ENCODE peak calls at places on chromosomes 13 and 19, in four cellular contexts. One of them, this sample, is unnamed.

GRCh38 chr19:54148158-54148557 is 10.6 kb downstream of the CNOT3 start:
- DNase-seq in H1: no peak
- DNase-seq in GM12878: no peak
- DNase-seq in HepG2: no peak
- DNase-seq in this sample: no peak

GRCh38 chr19:56142087-56142787 is 1.1 kb downstream of the ZNF444 start:
- DNase-seq in HepG2: peak; percentile 97
- DNase-seq in GM12878: no peak
- DNase-seq in H1: no peak
- DNase-seq in this sample: no peak

GRCh38 chr13:109096101-109096500 is 466.7 kb downstream of the MYO16 start:
- DNase-seq in HepG2: no peak
- DNase-seq in H1: no peak
- DNase-seq in GM12878: no peak
- DNase-seq in this sample: no peak

GRCh38 chr19:18591735-18592385 is 3.3 kb downstream of the REX1BD start:
- DNase-seq in HepG2: no peak
- DNase-seq in GM12878: no peak
- DNase-seq in H1: no peak
- DNase-seq in this sample: no peak

GRCh38 chr19:42081584-42082258 is 5.8 kb downstream of the ZNF574 start:
- DNase-seq in H1: no peak
- DNase-seq in HepG2: peak; percentile 57
- DNase-seq in GM12878: no peak
- DNase-seq in this sample: no peak

GRCh38 chr13:78478183-78478582 is 125.2 kb downstream of the POU4F1 start:
- DNase-seq in HepG2: no peak
- DNase-seq in H1: no peak
- DNase-seq in GM12878: no peak
- DNase-seq in this sample: no peak

GRCh38 chr13:97883356-97883755 is 70.1 kb upstream of the IPO5 start:
- DNase-seq in H1: no peak
- DNase-seq in HepG2: no peak
- DNase-seq in GM12878: no peak
- DNase-seq in this sample: no peak

GRCh38 chr19:15576526-15577156 is 38.4 kb upstream of the CYP4F8 start:
- DNase-seq in H1: no peak
- DNase-seq in HepG2: no peak
- DNase-seq in GM12878: no peak
- DNase-seq in this sample: no peak

GRCh38 chr13:113145496-113145895 is 13.0 kb upstream of the PROZ start:
- DNase-seq in HepG2: no peak
- DNase-seq in H1: no peak
- DNase-seq in GM12878: no peak
- DNase-seq in this sample: no peak

GRCh38 chr13:95185851-95186250 is 115.4 kb downstream of the ABCC4 start:
- DNase-seq in GM12878: no peak
- DNase-seq in HepG2: no peak
- DNase-seq in H1: no peak
- DNase-seq in this sample: no peak

GRCh38 chr19:6718741-6719539 is 1.5 kb downstream of the C3 start:
- DNase-seq in H1: no peak
- DNase-seq in GM12878: no peak
- DNase-seq in HepG2: peak; percentile 93
- DNase-seq in this sample: no peak

GRCh38 chr19:17286742-17287141 is 5.0 kb downstream of the ANKLE1 start:
- DNase-seq in GM12878: no peak
- DNase-seq in H1: no peak
- DNase-seq in HepG2: no peak
- DNase-seq in this sample: no peak

GRCh38 chr13:50800091-50800739 is 43.3 kb downstream of the DLEU7 start:
- DNase-seq in HepG2: no peak
- DNase-seq in GM12878: no peak
- DNase-seq in H1: no peak
- DNase-seq in this sample: no peak

GRCh38 chr13:80072231-80072630 is 268.7 kb downstream of the SPRY2 start:
- DNase-seq in HepG2: no peak
- DNase-seq in H1: no peak
- DNase-seq in GM12878: no peak
- DNase-seq in this sample: no peak

GRCh38 chr19:14078406-14078805 is 5.8 kb downstream of the MISP3 start:
- DNase-seq in H1: no peak
- DNase-seq in HepG2: no peak
- DNase-seq in GM12878: no peak
- DNase-seq in this sample: no peak

GRCh38 chr19:52748336-52748950 is 13.6 kb upstream of the ZNF611 start:
- DNase-seq in GM12878: peak; percentile 4
- DNase-seq in HepG2: peak; percentile 35
- DNase-seq in H1: no peak
- DNase-seq in this sample: no peak

GRCh38 chr19:17855333-17856152 is 4.2 kb upstream of the RPL18A start:
- DNase-seq in H1: peak; percentile 99
- DNase-seq in HepG2: peak; percentile 57
- DNase-seq in GM12878: peak; percentile 37
- DNase-seq in this sample: no peak

GRCh38 chr13:41458187-41458938 is 1.0 kb downstream of the RGCC start:
- DNase-seq in H1: peak; percentile 63
- DNase-seq in HepG2: no peak
- DNase-seq in GM12878: no peak
- DNase-seq in this sample: no peak

GRCh38 chr13:94267581-94267980 is 211.9 kb downstream of the DCT start:
- DNase-seq in GM12878: no peak
- DNase-seq in HepG2: no peak
- DNase-seq in H1: no peak
- DNase-seq in this sample: no peak

GRCh38 chr19:38500450-38500849 is 67.0 kb downstream of the RYR1 start:
- DNase-seq in HepG2: no peak
- DNase-seq in H1: no peak
- DNase-seq in GM12878: no peak
- DNase-seq in this sample: no peak

GRCh38 chr13:25753976-25754375 is 297.8 kb downstream of the SHISA2 start:
- DNase-seq in HepG2: no peak
- DNase-seq in H1: no peak
- DNase-seq in GM12878: no peak
- DNase-seq in this sample: no peak

GRCh38 chr13:91988331-91988730 is 589.9 kb downstream of the GPC5 start:
- DNase-seq in H1: no peak
- DNase-seq in HepG2: no peak
- DNase-seq in GM12878: no peak
- DNase-seq in this sample: no peak

GRCh38 chr19:44987148-44987675 is 14.1 kb upstream of the RELB start:
- DNase-seq in GM12878: no peak
- DNase-seq in HepG2: no peak
- DNase-seq in H1: no peak
- DNase-seq in this sample: no peak

GRCh38 chr13:107427531-107427930 is 787.8 kb downstream of the LIG4 start:
- DNase-seq in HepG2: no peak
- DNase-seq in GM12878: no peak
- DNase-seq in H1: no peak
- DNase-seq in this sample: no peak

GRCh38 chr13:101492251-101492910 is 39.9 kb downstream of the ITGBL1 start:
- DNase-seq in HepG2: no peak
- DNase-seq in GM12878: no peak
- DNase-seq in H1: no peak
- DNase-seq in this sample: no peak

GRCh38 chr19:50874185-50874584 is 946 bp downstream of the KLK2 start:
- DNase-seq in HepG2: no peak
- DNase-seq in GM12878: no peak
- DNase-seq in H1: no peak
- DNase-seq in this sample: no peak
- H3K27me3 ChIP-seq in HepG2: peaks cover 7% of the 10 kb centered on the region
- H3K27me3 ChIP-seq in GM12878: no peaks in the 10 kb centered on the region
- H3K27me3 ChIP-seq in H1: peaks cover 3% of the 10 kb centered on the region
- H3K27me3 ChIP-seq in this sample: peaks cover 5% of the 10 kb centered on the region

DNA sequence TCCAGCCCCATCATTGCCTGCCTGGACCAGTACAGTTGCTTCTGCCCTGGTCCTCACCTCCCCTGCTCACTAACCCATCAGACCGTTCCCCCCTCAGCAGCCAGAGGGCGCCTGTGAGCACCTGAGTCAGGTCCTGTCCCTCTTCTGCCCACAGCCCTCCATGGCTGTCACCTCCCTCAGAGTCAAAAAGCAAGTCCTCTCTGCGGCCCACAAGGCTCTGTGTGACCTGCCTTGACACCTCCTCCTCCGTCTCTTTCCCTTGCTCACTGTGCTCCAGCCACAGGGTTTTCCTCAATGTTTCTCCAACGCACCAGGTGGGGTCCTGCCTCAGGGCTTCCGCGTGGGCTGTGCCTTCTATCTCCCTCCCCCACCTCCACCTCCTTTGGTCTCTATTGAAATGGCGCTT is 29.4 kb upstream of the PTPRS start:
- DNase-seq in H1: peak; percentile 97
- DNase-seq in HepG2: peak; percentile 39
- DNase-seq in GM12878: no peak
- DNase-seq in this sample: no peak
- TF ChIP-seq SUZ12 in H1: no peak
- TF ChIP-seq SUZ12 in HepG2: no peak
- TF ChIP-seq SUZ12 in GM12878: no peak
- TF ChIP-seq SUZ12 in this sample: no peak

GRCh38 chr19:2323707-2324106 is 4.7 kb downstream of the LSM7 start:
- DNase-seq in H1: no peak
- DNase-seq in GM12878: no peak
- DNase-seq in HepG2: no peak
- DNase-seq in this sample: no peak
- TF ChIP-seq ZNF274 in H1: no peak
- TF ChIP-seq ZNF274 in GM12878: no peak
- TF ChIP-seq ZNF274 in HepG2: no peak
- TF ChIP-seq ZNF274 in this sample: no peak

GRCh38 chr19:35240322-35240721 is 8.5 kb upstream of the LSR start:
- DNase-seq in HepG2: no peak
- DNase-seq in GM12878: peak; percentile 17
- DNase-seq in H1: no peak
- DNase-seq in this sample: no peak
- H3K27me3 ChIP-seq in HepG2: no peaks in the 10 kb centered on the region
- H3K27me3 ChIP-seq in GM12878: no peaks in the 10 kb centered on the region
- H3K27me3 ChIP-seq in H1: no peaks in the 10 kb centered on the region
- H3K27me3 ChIP-seq in this sample: no peaks in the 10 kb centered on the region

GRCh38 chr19:29667941-29668340 is 2.7 kb downstream of the PLEKHF1 start:
- DNase-seq in HepG2: no peak
- DNase-seq in H1: no peak
- DNase-seq in GM12878: no peak
- DNase-seq in this sample: no peak
- TF ChIP-seq SUZ12 in HepG2: no peak
- TF ChIP-seq SUZ12 in H1: no peak
- TF ChIP-seq SUZ12 in GM12878: no peak
- TF ChIP-seq SUZ12 in this sample: no peak

DNA sequence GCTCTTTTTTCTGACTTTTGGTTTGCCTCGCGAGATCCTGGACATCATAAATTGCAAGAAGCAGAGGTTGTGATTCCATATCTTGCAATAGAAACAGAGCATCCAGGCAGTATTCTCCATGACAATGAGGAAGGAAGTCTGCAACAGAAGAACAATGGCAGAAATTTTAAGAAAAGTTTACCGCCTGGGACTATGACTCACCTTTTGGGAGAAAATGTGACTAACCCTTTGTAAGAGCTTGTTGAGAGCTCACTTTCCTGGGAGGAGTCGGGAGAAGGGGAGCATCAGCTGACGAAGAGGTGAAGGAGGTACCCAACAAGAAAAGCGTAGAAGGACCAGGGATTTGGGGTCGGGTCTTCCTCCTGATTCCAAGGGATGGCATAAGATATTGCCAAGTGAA is 34.3 kb upstream of the TNFSF11 start:
- DNase-seq in HepG2: no peak
- DNase-seq in H1: no peak
- DNase-seq in GM12878: no peak
- DNase-seq in this sample: no peak
- TF ChIP-seq ZNF274 in HepG2: no peak
- TF ChIP-seq ZNF274 in H1: no peak
- TF ChIP-seq ZNF274 in GM12878: no peak
- TF ChIP-seq ZNF274 in this sample: no peak

DNA sequence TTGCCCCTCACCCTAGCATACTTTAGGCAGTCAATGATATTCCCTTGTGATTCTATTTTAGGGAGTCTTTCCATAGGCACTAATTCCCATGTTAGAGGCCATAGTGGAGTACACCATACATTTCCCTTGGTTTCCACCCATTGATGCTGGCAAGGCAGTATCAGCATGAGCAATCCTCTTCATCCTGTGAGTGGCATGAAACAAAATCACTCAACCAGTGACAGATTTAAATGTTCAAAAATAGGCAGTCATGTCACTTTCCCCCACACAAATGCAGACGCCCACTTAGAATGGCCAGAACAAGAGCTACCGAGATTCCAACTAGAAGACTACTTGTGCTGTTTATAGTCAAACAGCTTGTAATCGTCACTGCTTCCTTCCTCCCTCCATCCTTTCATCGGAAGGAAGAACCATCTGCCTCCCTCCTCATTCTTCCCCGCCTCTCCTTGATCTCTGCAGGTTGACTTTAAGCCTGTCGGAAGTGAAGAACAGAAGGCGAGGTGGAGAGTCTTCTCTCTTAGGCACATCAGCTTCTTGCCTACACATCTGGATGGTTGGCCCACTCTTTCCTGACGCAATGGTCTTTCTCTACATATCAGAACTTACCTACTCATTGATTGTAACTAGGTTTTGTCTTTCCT is 22.5 kb downstream of the RASL11A start:
- DNase-seq in H1: no peak
- DNase-seq in GM12878: no peak
- DNase-seq in HepG2: no peak
- DNase-seq in this sample: no peak
- H3K27me3 ChIP-seq in H1: no peaks in the 10 kb centered on the region
- H3K27me3 ChIP-seq in GM12878: peaks cover 6% of the 10 kb centered on the region
- H3K27me3 ChIP-seq in HepG2: no peaks in the 10 kb centered on the region
- H3K27me3 ChIP-seq in this sample: no peaks in the 10 kb centered on the region

GRCh38 chr13:90068658-90069057 is 1278.8 kb upstream of the MIR17HG start:
- DNase-seq in GM12878: no peak
- DNase-seq in HepG2: no peak
- DNase-seq in H1: no peak
- DNase-seq in this sample: no peak

GRCh38 chr13:90070837-90071525 is 1276.5 kb upstream of the MIR17HG start:
- DNase-seq in GM12878: no peak
- DNase-seq in HepG2: peak; percentile 71
- DNase-seq in H1: no peak
- DNase-seq in this sample: no peak

DNA sequence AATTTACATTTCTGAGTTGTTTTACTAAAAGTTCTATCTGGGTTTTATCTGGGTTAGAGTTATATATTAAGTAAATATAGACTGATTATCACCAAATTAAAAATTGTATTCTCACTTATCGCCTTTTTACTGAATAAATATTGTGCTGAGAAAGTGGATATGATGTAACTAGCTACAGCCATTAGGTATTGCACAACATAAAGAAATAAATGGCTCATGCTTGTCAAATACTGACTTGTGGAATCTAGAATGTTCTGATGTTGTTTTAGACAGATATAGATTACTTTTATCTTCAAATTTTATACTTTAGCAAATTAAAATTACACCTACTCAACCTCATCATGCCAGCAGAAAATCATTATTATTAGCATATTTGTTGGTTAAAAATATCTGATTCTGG is 1277.1 kb upstream of the MIR17HG start:
- DNase-seq in HepG2: peak; percentile 1
- DNase-seq in H1: no peak
- DNase-seq in GM12878: no peak
- DNase-seq in this sample: no peak
- TF ChIP-seq SUZ12 in HepG2: no peak
- TF ChIP-seq SUZ12 in H1: no peak
- TF ChIP-seq SUZ12 in GM12878: no peak
- TF ChIP-seq SUZ12 in this sample: no peak

GRCh38 chr19:33408538-33408937 is 35.0 kb downstream of the CEBPG start:
- DNase-seq in HepG2: no peak
- DNase-seq in GM12878: no peak
- DNase-seq in H1: no peak
- DNase-seq in this sample: no peak
- TF ChIP-seq ZNF274 in HepG2: no peak
- TF ChIP-seq ZNF274 in GM12878: no peak
- TF ChIP-seq ZNF274 in H1: no peak
- TF ChIP-seq ZNF274 in this sample: no peak